ENCODE peak calls at places on chromosome 6, in ten cellular contexts. C, Y, M, P, O, F, A, G, L and H are unnamed samples.

GRCh38 chr6:3899970-3900439 is 50.8 kb downstream of the FAM50B start:
- DNase-seq in Y (no peak), L (no peak), O (no peak), M (no peak), P (no peak), C (no peak), A (no peak), F (no peak), G (no peak), H (no peak)

GRCh38 chr6:10510592-10511367 is 10.4 kb upstream of the GCNT2 start:
- DNase-seq in F (peak; percentile 77), A (peak; percentile 38), L (no peak), M (peak; percentile 52), C (no peak), P (peak; percentile 37), Y (peak; percentile 71), G (peak; percentile 83), O (peak; percentile 51), H (no peak)

GRCh38 chr6:42911171-42912021 is 4.5 kb upstream of the PTCRA start:
- DNase-seq in Y (no peak), A (no peak), L (no peak), G (no peak), P (no peak), C (no peak), O (no peak), M (no peak), F (peak; percentile 15), H (no peak)

GRCh38 chr6:25169551-25170335 is 109.4 kb upstream of the CARMIL1 start:
- DNase-seq in P (no peak), O (peak; percentile 58), M (no peak), F (no peak), G (no peak), C (no peak), A (no peak), L (no peak), Y (no peak), H (no peak)

GRCh38 chr6:28922004-28922840 is 1.6 kb downstream of the TRIM27 start:
- DNase-seq in F (no peak), O (peak; percentile 22), C (no peak), L (no peak), G (no peak), M (no peak), Y (peak; percentile 85), P (peak; percentile 50), A (peak; percentile 62), H (no peak)

GRCh38 chr6:125867483-125867935 is 76.7 kb downstream of the NCOA7 start:
- DNase-seq in A (peak; percentile 47), F (no peak), M (no peak), P (no peak), L (peak; percentile 33), G (peak; percentile 73), C (peak; percentile 28), Y (peak; percentile 91), O (peak; percentile 80), H (peak; percentile 24)

GRCh38 chr6:37535701-37536461 is 36.2 kb upstream of the CCDC167 start:
- DNase-seq in L (no peak), Y (peak; percentile 38), O (no peak), M (peak; percentile 32), G (no peak), C (no peak), A (no peak), F (peak; percentile 68), P (no peak), H (no peak)

GRCh38 chr6:153059757-153060156 is 57.2 kb upstream of the MTRF1L start:
- DNase-seq in F (peak; percentile 10), O (no peak), A (no peak), C (no peak), G (no peak), L (no peak), Y (no peak), M (no peak), P (no peak), H (no peak)

GRCh38 chr6:139308284-139308916 is 16.6 kb upstream of the TXLNB start:
- DNase-seq in M (no peak), C (no peak), L (no peak), G (no peak), F (no peak), P (no peak), A (no peak), Y (no peak), O (peak; percentile 48), H (no peak)

GRCh38 chr6:76592561-76592960 is 520.1 kb upstream of the IMPG1 start:
- DNase-seq in A (no peak), G (no peak), M (no peak), Y (no peak), P (no peak), C (no peak), L (no peak), F (no peak), O (no peak), H (no peak)

DNA sequence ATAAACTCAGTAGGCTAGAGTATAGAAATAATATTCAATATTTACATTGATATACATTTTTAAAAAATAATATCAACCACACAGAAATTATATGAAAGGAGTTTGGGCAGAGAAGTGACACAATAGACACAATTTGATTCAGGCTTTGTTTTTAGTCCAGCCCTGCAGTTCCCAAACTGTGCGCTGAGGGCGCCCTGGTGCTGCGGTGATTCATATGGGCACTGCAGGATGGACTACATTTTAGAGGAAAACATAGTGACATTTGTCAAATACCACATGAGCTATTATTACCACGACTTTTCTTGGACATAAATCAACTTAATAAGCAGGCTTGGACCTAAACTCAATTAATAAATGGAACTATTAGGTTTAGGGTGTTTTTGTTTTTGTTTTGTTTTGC is 364.3 kb upstream of the ID4 start:
- DNase-seq in O (no peak), L (no peak), M (no peak), C (no peak), P (no peak), A (no peak), F (no peak), Y (no peak), G (no peak), H (no peak)
- TF ChIP-seq CTCF in O (peak; percentile 33), L (peak; percentile 16), M (no peak), C (no peak), P (no peak), A (peak; percentile 75), F (no peak), Y (no peak), G (no peak), H (no peak)

GRCh38 chr6:169640983-169641382 is 60.8 kb downstream of the WDR27 start:
- DNase-seq in M (peak; percentile 11), Y (no peak), P (no peak), F (no peak), L (no peak), A (no peak), C (no peak), O (no peak), G (no peak), H (no peak)

GRCh38 chr6:169638915-169639314 is 62.9 kb downstream of the WDR27 start:
- DNase-seq in L (no peak), P (no peak), M (no peak), A (no peak), G (no peak), Y (no peak), O (no peak), F (no peak), C (no peak), H (no peak)

GRCh38 chr6:169639653-169640278 is 62.1 kb downstream of the WDR27 start:
- DNase-seq in M (peak; percentile 15), O (no peak), A (no peak), F (no peak), Y (no peak), G (no peak), P (no peak), L (no peak), C (no peak), H (no peak)

GRCh38 chr6:169641461-169642085 is 60.3 kb downstream of the WDR27 start:
- DNase-seq in L (no peak), O (no peak), F (no peak), P (no peak), M (peak; percentile 8), C (no peak), Y (no peak), G (no peak), A (no peak), H (no peak)

DNA sequence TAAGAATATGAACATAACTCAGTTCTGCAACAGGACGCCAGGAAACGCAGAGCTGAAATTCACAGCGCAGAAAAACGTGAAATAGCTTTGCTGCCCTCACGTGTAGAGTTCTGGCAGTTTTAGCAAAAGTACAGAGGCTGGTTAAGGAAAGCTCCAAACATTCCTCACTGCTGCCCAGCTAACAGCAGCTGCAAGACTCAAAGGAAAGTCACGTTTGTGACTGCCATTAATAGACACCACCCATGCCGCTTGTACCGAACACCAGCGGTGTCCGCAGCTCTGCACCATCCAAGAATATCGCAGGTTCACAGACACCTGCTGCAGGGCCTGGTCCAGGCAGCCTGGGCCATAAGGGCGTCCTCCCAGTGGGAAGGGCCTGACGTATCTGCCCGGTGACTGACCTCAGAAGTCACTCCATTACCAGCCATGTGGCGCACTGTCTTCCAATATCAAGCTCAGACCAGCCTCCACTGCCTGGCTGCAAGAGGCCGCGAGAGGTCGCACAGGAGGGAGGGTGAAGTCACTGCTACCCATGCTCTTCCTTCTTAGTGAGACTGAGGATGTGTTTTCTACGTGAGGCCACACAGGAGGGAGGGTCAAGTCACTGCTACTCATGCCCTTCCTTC is 61.4 kb downstream of the WDR27 start:
- DNase-seq in M (peak; percentile 14), Y (no peak), O (no peak), F (no peak), A (no peak), G (no peak), P (no peak), L (no peak), C (no peak), H (no peak)
- TF ChIP-seq CTCF in M (no peak), Y (no peak), O (peak; percentile 9), F (no peak), A (no peak), G (no peak), P (no peak), L (peak; percentile 55), C (no peak), H (no peak)

DNA sequence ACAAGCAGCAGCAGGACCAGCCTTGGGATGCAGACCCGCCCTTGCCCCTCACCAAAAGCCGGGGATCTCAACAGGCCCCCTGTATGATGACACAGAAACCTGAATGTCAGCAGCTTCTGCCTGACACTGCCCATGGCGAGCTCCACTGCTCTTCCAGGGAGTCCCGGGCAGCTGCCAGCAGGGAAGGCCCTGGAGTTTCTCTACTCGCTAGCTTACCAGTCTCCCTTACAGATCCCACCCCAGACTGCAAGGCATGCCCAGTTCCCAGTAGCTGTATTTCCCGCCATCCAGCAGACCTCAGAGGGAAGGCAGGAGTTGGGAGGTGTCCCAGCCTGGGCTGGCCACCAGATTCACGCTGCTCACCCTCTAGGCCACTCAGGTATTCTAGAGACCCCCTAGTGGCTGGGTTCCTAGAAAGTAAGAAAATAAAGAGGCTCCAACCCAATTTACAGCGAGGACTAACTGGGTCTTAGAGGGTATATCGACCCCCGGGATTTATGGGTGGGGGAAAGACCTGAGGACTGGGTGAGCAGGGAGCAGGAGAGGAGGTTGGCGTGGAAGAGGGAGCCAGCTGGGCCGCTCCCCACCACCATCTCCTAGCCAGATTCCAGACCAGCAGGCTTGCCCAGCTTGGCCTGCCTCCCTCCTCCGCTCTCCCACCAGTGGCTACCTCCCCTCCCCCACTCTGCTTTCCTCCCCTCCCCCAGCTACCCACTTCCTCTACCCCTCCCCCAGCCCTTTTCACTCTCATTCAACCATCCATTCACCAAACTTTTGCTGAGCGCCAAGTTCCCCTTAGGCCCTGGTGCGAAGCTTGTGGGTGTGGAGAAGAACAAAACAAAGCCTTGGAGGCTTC is 9.7 kb upstream of the HMGA1 start:
- DNase-seq in O (no peak), M (no peak), F (no peak), L (no peak), A (no peak), G (no peak), P (no peak), C (no peak), Y (no peak), H (no peak)
- TF ChIP-seq CTCF in O (no peak), M (no peak), F (no peak), L (no peak), A (peak; percentile 3), G (no peak), P (no peak), C (no peak), Y (no peak), H (no peak)

GRCh38 chr6:56246941-56247653 is at the start of gene COL21A1:
- DNase-seq in L (no peak), G (peak; percentile 65), C (peak; percentile 44), F (no peak), P (no peak), M (peak; percentile 22), Y (no peak), O (peak; percentile 39), A (no peak), H (no peak)
- TF ChIP-seq CTCF in L (peak; percentile 41), G (peak; percentile 22), C (peak; percentile 16), F (no peak), P (no peak), M (no peak), Y (no peak), O (peak; percentile 55), A (peak; percentile 19), H (peak; percentile 53)